ENCODE peak calls at places on chromosome 12, in eight cellular contexts. One of them, this sample, is unnamed.

GRCh38 chr12:20257311-20257710 is 111.0 kb upstream of the PDE3A start:
- DNase-seq in hypothalamus: no peak
- DNase-seq in mesendoderm: no peak
- DNase-seq in fibroblast of lung: peak
- DNase-seq in activated gamma-delta T cell: no peak
- DNase-seq in B cell: no peak
- DNase-seq in astrocyte: peak
- DNase-seq in AG04450: no peak
- DNase-seq in this sample: no peak

GRCh38 chr12:53287741-53288216 is 7.6 kb upstream of the PFDN5 start:
- DNase-seq in hypothalamus: peak
- DNase-seq in mesendoderm: peak
- DNase-seq in fibroblast of lung: peak
- DNase-seq in activated gamma-delta T cell: no peak
- DNase-seq in B cell: peak
- DNase-seq in astrocyte: peak
- DNase-seq in AG04450: no peak
- DNase-seq in this sample: peak

GRCh38 chr12:129096968-129097367 is 243.7 kb downstream of the GLT1D1 start:
- DNase-seq in hypothalamus: no peak
- DNase-seq in mesendoderm: no peak
- DNase-seq in fibroblast of lung: no peak
- DNase-seq in activated gamma-delta T cell: no peak
- DNase-seq in B cell: no peak
- DNase-seq in astrocyte: no peak
- DNase-seq in AG04450: no peak
- DNase-seq in this sample: no peak

GRCh38 chr12:28742791-28743190 is 406.3 kb upstream of the FAR2 start:
- DNase-seq in hypothalamus: no peak
- DNase-seq in mesendoderm: no peak
- DNase-seq in fibroblast of lung: peak
- DNase-seq in activated gamma-delta T cell: no peak
- DNase-seq in B cell: no peak
- DNase-seq in astrocyte: peak
- DNase-seq in AG04450: no peak
- DNase-seq in this sample: no peak

GRCh38 chr12:111426341-111427185 is 20.8 kb downstream of the SH2B3 start:
- DNase-seq in hypothalamus: no peak
- DNase-seq in mesendoderm: no peak
- DNase-seq in fibroblast of lung: peak
- DNase-seq in activated gamma-delta T cell: no peak
- DNase-seq in B cell: no peak
- DNase-seq in astrocyte: no peak
- DNase-seq in AG04450: no peak
- DNase-seq in this sample: no peak

GRCh38 chr12:132173135-132174014 is 29.1 kb downstream of the NOC4L start:
- DNase-seq in hypothalamus: no peak
- DNase-seq in mesendoderm: no peak
- DNase-seq in fibroblast of lung: no peak
- DNase-seq in activated gamma-delta T cell: no peak
- DNase-seq in B cell: no peak
- DNase-seq in astrocyte: no peak
- DNase-seq in AG04450: no peak
- DNase-seq in this sample: no peak

GRCh38 chr12:5166976-5167375 is 123.3 kb downstream of the KCNA5 start:
- DNase-seq in hypothalamus: no peak
- DNase-seq in mesendoderm: peak
- DNase-seq in fibroblast of lung: peak
- DNase-seq in activated gamma-delta T cell: no peak
- DNase-seq in B cell: no peak
- DNase-seq in astrocyte: peak
- DNase-seq in AG04450: peak
- DNase-seq in this sample: no peak

GRCh38 chr12:96140110-96140509 is 54.1 kb upstream of the ELK3 start:
- DNase-seq in hypothalamus: no peak
- DNase-seq in mesendoderm: no peak
- DNase-seq in fibroblast of lung: peak
- DNase-seq in activated gamma-delta T cell: no peak
- DNase-seq in B cell: no peak
- DNase-seq in astrocyte: peak
- DNase-seq in AG04450: no peak
- DNase-seq in this sample: no peak

GRCh38 chr12:85277900-85278597 is 2.0 kb upstream of the ALX1 start:
- DNase-seq in hypothalamus: no peak
- DNase-seq in mesendoderm: peak
- DNase-seq in fibroblast of lung: peak
- DNase-seq in activated gamma-delta T cell: no peak
- DNase-seq in B cell: no peak
- DNase-seq in astrocyte: no peak
- DNase-seq in AG04450: no peak
- DNase-seq in this sample: no peak

GRCh38 chr12:108833355-108833733 is 24.0 kb downstream of the SSH1 start:
- DNase-seq in hypothalamus: no peak
- DNase-seq in mesendoderm: peak
- DNase-seq in fibroblast of lung: peak
- DNase-seq in activated gamma-delta T cell: no peak
- DNase-seq in B cell: no peak
- DNase-seq in astrocyte: peak
- DNase-seq in AG04450: no peak
- DNase-seq in this sample: no peak

GRCh38 chr12:114918535-114919233 is 234.7 kb upstream of the TBX3 start:
- DNase-seq in hypothalamus: no peak
- DNase-seq in mesendoderm: no peak
- DNase-seq in fibroblast of lung: peak
- DNase-seq in activated gamma-delta T cell: no peak
- DNase-seq in B cell: no peak
- DNase-seq in astrocyte: peak
- DNase-seq in AG04450: no peak
- DNase-seq in this sample: no peak

GRCh38 chr12:103680591-103681065 is 93.6 kb downstream of the STAB2 start:
- DNase-seq in hypothalamus: no peak
- DNase-seq in mesendoderm: peak
- DNase-seq in fibroblast of lung: peak
- DNase-seq in activated gamma-delta T cell: no peak
- DNase-seq in B cell: no peak
- DNase-seq in astrocyte: peak
- DNase-seq in AG04450: no peak
- DNase-seq in this sample: no peak

GRCh38 chr12:124814741-124815613 is 48.7 kb downstream of the SCARB1 start:
- DNase-seq in hypothalamus: no peak
- DNase-seq in mesendoderm: no peak
- DNase-seq in fibroblast of lung: no peak
- DNase-seq in activated gamma-delta T cell: no peak
- DNase-seq in B cell: no peak
- DNase-seq in astrocyte: no peak
- DNase-seq in AG04450: no peak
- DNase-seq in this sample: peak

GRCh38 chr12:62848418-62848817 is 86.5 kb downstream of the PPM1H start:
- DNase-seq in hypothalamus: no peak
- DNase-seq in mesendoderm: no peak
- DNase-seq in fibroblast of lung: peak
- DNase-seq in activated gamma-delta T cell: no peak
- DNase-seq in B cell: no peak
- DNase-seq in astrocyte: peak
- DNase-seq in AG04450: no peak
- DNase-seq in this sample: no peak

GRCh38 chr12:31494455-31494854 is 96.5 kb downstream of the DENND5B start:
- DNase-seq in hypothalamus: no peak
- DNase-seq in mesendoderm: no peak
- DNase-seq in fibroblast of lung: no peak
- DNase-seq in activated gamma-delta T cell: no peak
- DNase-seq in B cell: no peak
- DNase-seq in astrocyte: no peak
- DNase-seq in AG04450: no peak
- DNase-seq in this sample: no peak

GRCh38 chr12:110661337-110661972 is 27.5 kb downstream of the HVCN1 start:
- DNase-seq in hypothalamus: no peak
- DNase-seq in mesendoderm: no peak
- DNase-seq in fibroblast of lung: no peak
- DNase-seq in activated gamma-delta T cell: peak
- DNase-seq in B cell: peak
- DNase-seq in astrocyte: no peak
- DNase-seq in AG04450: no peak
- DNase-seq in this sample: no peak

GRCh38 chr12:45671254-45671653 is 58.3 kb upstream of the ARID2 start:
- DNase-seq in hypothalamus: no peak
- DNase-seq in mesendoderm: no peak
- DNase-seq in fibroblast of lung: peak
- DNase-seq in activated gamma-delta T cell: no peak
- DNase-seq in B cell: no peak
- DNase-seq in astrocyte: peak
- DNase-seq in AG04450: peak
- DNase-seq in this sample: no peak

GRCh38 chr12:28051516-28052456 is 79.3 kb upstream of the PTHLH start:
- DNase-seq in hypothalamus: no peak
- DNase-seq in mesendoderm: no peak
- DNase-seq in fibroblast of lung: peak
- DNase-seq in activated gamma-delta T cell: no peak
- DNase-seq in B cell: no peak
- DNase-seq in astrocyte: peak
- DNase-seq in AG04450: no peak
- DNase-seq in this sample: no peak

GRCh38 chr12:53744730-53745129 is 7.0 kb downstream of the CISTR start:
- DNase-seq in hypothalamus: no peak
- DNase-seq in mesendoderm: no peak
- DNase-seq in fibroblast of lung: no peak
- DNase-seq in activated gamma-delta T cell: no peak
- DNase-seq in B cell: no peak
- DNase-seq in astrocyte: no peak
- DNase-seq in AG04450: no peak
- DNase-seq in this sample: no peak

GRCh38 chr12:6871052-6871957 is 1.8 kb downstream of the SPSB2 start:
- DNase-seq in hypothalamus: no peak
- DNase-seq in mesendoderm: peak
- DNase-seq in fibroblast of lung: peak
- DNase-seq in activated gamma-delta T cell: no peak
- DNase-seq in B cell: no peak
- DNase-seq in astrocyte: no peak
- DNase-seq in AG04450: no peak
- DNase-seq in this sample: no peak

GRCh38 chr12:46472144-46472705 is 99.7 kb upstream of the SLC38A2 start:
- DNase-seq in hypothalamus: no peak
- DNase-seq in mesendoderm: no peak
- DNase-seq in fibroblast of lung: no peak
- DNase-seq in activated gamma-delta T cell: no peak
- DNase-seq in B cell: no peak
- DNase-seq in astrocyte: no peak
- DNase-seq in AG04450: no peak
- DNase-seq in this sample: no peak

GRCh38 chr12:29427964-29428363 is 47.0 kb upstream of the ERGIC2 start:
- DNase-seq in hypothalamus: no peak
- DNase-seq in mesendoderm: peak
- DNase-seq in fibroblast of lung: no peak
- DNase-seq in activated gamma-delta T cell: no peak
- DNase-seq in B cell: peak
- DNase-seq in astrocyte: no peak
- DNase-seq in AG04450: no peak
- DNase-seq in this sample: no peak

GRCh38 chr12:33111850-33112249 is 215.3 kb upstream of the PKP2 start:
- DNase-seq in hypothalamus: no peak
- DNase-seq in mesendoderm: peak
- DNase-seq in fibroblast of lung: no peak
- DNase-seq in activated gamma-delta T cell: no peak
- DNase-seq in B cell: no peak
- DNase-seq in astrocyte: no peak
- DNase-seq in AG04450: no peak
- DNase-seq in this sample: no peak

GRCh38 chr12:63848450-63848849 is 4.0 kb downstream of the SRGAP1 start:
- DNase-seq in hypothalamus: no peak
- DNase-seq in mesendoderm: no peak
- DNase-seq in fibroblast of lung: no peak
- DNase-seq in activated gamma-delta T cell: no peak
- DNase-seq in B cell: no peak
- DNase-seq in astrocyte: no peak
- DNase-seq in AG04450: no peak
- DNase-seq in this sample: no peak

GRCh38 chr12:95976416-95976832 is 19.7 kb downstream of the HAL start:
- DNase-seq in hypothalamus: no peak
- DNase-seq in mesendoderm: peak
- DNase-seq in fibroblast of lung: peak
- DNase-seq in activated gamma-delta T cell: no peak
- DNase-seq in B cell: no peak
- DNase-seq in astrocyte: peak
- DNase-seq in AG04450: no peak
- DNase-seq in this sample: no peak

GRCh38 chr12:115763982-115764621 is 513.4 kb downstream of the MED13L start:
- DNase-seq in hypothalamus: no peak
- DNase-seq in mesendoderm: peak
- DNase-seq in fibroblast of lung: no peak
- DNase-seq in activated gamma-delta T cell: no peak
- DNase-seq in B cell: no peak
- DNase-seq in astrocyte: no peak
- DNase-seq in AG04450: no peak
- DNase-seq in this sample: no peak

GRCh38 chr12:108812324-108812723 is 45.1 kb downstream of the SSH1 start:
- DNase-seq in hypothalamus: no peak
- DNase-seq in mesendoderm: no peak
- DNase-seq in fibroblast of lung: no peak
- DNase-seq in activated gamma-delta T cell: no peak
- DNase-seq in B cell: no peak
- DNase-seq in astrocyte: no peak
- DNase-seq in AG04450: no peak
- DNase-seq in this sample: no peak

GRCh38 chr12:38921025-38921677 is 15.8 kb upstream of the CPNE8 start:
- DNase-seq in hypothalamus: no peak
- DNase-seq in mesendoderm: peak
- DNase-seq in fibroblast of lung: peak
- DNase-seq in activated gamma-delta T cell: no peak
- DNase-seq in B cell: no peak
- DNase-seq in astrocyte: peak
- DNase-seq in AG04450: no peak
- DNase-seq in this sample: no peak

GRCh38 chr12:59650594-59651229 is 54.9 kb downstream of the SLC16A7 start:
- DNase-seq in hypothalamus: no peak
- DNase-seq in mesendoderm: no peak
- DNase-seq in fibroblast of lung: peak
- DNase-seq in activated gamma-delta T cell: no peak
- DNase-seq in B cell: no peak
- DNase-seq in astrocyte: peak
- DNase-seq in AG04450: no peak
- DNase-seq in this sample: no peak

GRCh38 chr12:116201908-116202307 is 75.6 kb downstream of the MED13L start:
- DNase-seq in hypothalamus: no peak
- DNase-seq in mesendoderm: no peak
- DNase-seq in fibroblast of lung: peak
- DNase-seq in activated gamma-delta T cell: no peak
- DNase-seq in B cell: no peak
- DNase-seq in astrocyte: peak
- DNase-seq in AG04450: no peak
- DNase-seq in this sample: no peak

GRCh38 chr12:5034605-5035004 is 9.1 kb upstream of the KCNA5 start:
- DNase-seq in hypothalamus: no peak
- DNase-seq in mesendoderm: no peak
- DNase-seq in fibroblast of lung: no peak
- DNase-seq in activated gamma-delta T cell: no peak
- DNase-seq in B cell: no peak
- DNase-seq in astrocyte: no peak
- DNase-seq in AG04450: no peak
- DNase-seq in this sample: no peak

GRCh38 chr12:27999970-28000369 is 27.4 kb upstream of the PTHLH start:
- DNase-seq in hypothalamus: no peak
- DNase-seq in mesendoderm: no peak
- DNase-seq in fibroblast of lung: peak
- DNase-seq in activated gamma-delta T cell: no peak
- DNase-seq in B cell: no peak
- DNase-seq in astrocyte: peak
- DNase-seq in AG04450: no peak
- DNase-seq in this sample: no peak

GRCh38 chr12:66514581-66514980 is 164.3 kb downstream of the GRIP1 start:
- DNase-seq in hypothalamus: no peak
- DNase-seq in mesendoderm: no peak
- DNase-seq in fibroblast of lung: peak
- DNase-seq in activated gamma-delta T cell: no peak
- DNase-seq in B cell: no peak
- DNase-seq in astrocyte: peak
- DNase-seq in AG04450: no peak
- DNase-seq in this sample: no peak

GRCh38 chr12:123089631-123090353 is 61.1 kb downstream of the PITPNM2 start:
- DNase-seq in hypothalamus: no peak
- DNase-seq in mesendoderm: no peak
- DNase-seq in fibroblast of lung: peak
- DNase-seq in activated gamma-delta T cell: no peak
- DNase-seq in B cell: no peak
- DNase-seq in astrocyte: peak
- DNase-seq in AG04450: peak
- DNase-seq in this sample: no peak

This sample was measured in head of caudate nucleus.